ENCODE peak calls at places on chromosome 6, in six cellular contexts. J, H, Y, T, C and I are unnamed samples.
A peak's percentile ranks its signal among the peaks of the same experiment; 100 is the strongest.

GRCh38 chr6:124903797-124904196 is 58.4 kb upstream of the RNF217 start:
- DNase-seq in T (peak; percentile 26), C (no peak), Y (no peak), H (no peak), J (no peak), I (no peak)

GRCh38 chr6:112639436-112639835 is 292.3 kb downstream of the RFPL4B start:
- DNase-seq in T (no peak), J (no peak), H (no peak), Y (peak; percentile 54), C (no peak), I (no peak)

GRCh38 chr6:87484491-87484890 is 11.7 kb downstream of the SLC35A1 start:
- DNase-seq in Y (no peak), J (no peak), T (peak; percentile 83), C (no peak), H (no peak), I (no peak)

GRCh38 chr6:148272084-148272483 is 70.6 kb upstream of the SASH1 start:
- DNase-seq in C (no peak), J (no peak), Y (peak; percentile 98), H (no peak), T (peak; percentile 19), I (no peak)

GRCh38 chr6:130708338-130708737 is 118.9 kb upstream of the SMLR1 start:
- DNase-seq in C (no peak), H (no peak), T (no peak), Y (peak; percentile 25), J (no peak), I (no peak)

GRCh38 chr6:4670824-4671409 is 105.3 kb upstream of the CDYL start:
- DNase-seq in H (no peak), J (no peak), C (no peak), T (no peak), Y (no peak), I (no peak)

GRCh38 chr6:6221829-6222535 is 98.5 kb downstream of the F13A1 start:
- DNase-seq in C (no peak), H (no peak), Y (no peak), T (no peak), J (peak; percentile 41), I (no peak)

GRCh38 chr6:23589811-23590210 is 536.2 kb upstream of the NRSN1 start:
- DNase-seq in T (no peak), C (no peak), J (no peak), H (no peak), Y (no peak), I (no peak)

GRCh38 chr6:17251953-17252352 is 29.2 kb upstream of the RBM24 start:
- DNase-seq in T (no peak), H (no peak), Y (no peak), C (no peak), J (no peak), I (no peak)

GRCh38 chr6:145587342-145587741 is 148.0 kb downstream of the EPM2A start:
- DNase-seq in H (no peak), T (no peak), Y (no peak), J (no peak), C (no peak), I (no peak)

GRCh38 chr6:147390909-147391536 is 117.5 kb upstream of the SAMD5 start:
- DNase-seq in C (no peak), J (peak; percentile 27), T (no peak), H (no peak), Y (no peak), I (no peak)

GRCh38 chr6:45480697-45481415 is 103.1 kb upstream of the SUPT3H start:
- DNase-seq in H (no peak), Y (peak; percentile 59), T (no peak), C (no peak), J (no peak), I (no peak)

GRCh38 chr6:126720326-126720725 is 380.4 kb downstream of the CENPW start:
- DNase-seq in T (no peak), H (no peak), C (no peak), Y (peak; percentile 64), J (no peak), I (no peak)

GRCh38 chr6:159440907-159441703 is 251.9 kb downstream of the SOD2 start:
- DNase-seq in C (no peak), J (no peak), Y (no peak), H (no peak), T (no peak), I (no peak)

GRCh38 chr6:18431581-18431980 is 44.4 kb downstream of the RNF144B start:
- DNase-seq in H (no peak), Y (no peak), T (peak; percentile 29), C (no peak), J (no peak), I (peak; percentile 79)

GRCh38 chr6:1645466-1646185 is 35.9 kb downstream of the FOXC1 start:
- DNase-seq in T (no peak), H (no peak), Y (peak; percentile 21), C (no peak), J (no peak), I (no peak)

GRCh38 chr6:23218751-23219150 is 649.4 kb downstream of the HDGFL1 start:
- DNase-seq in C (no peak), T (no peak), J (no peak), H (no peak), Y (no peak), I (no peak)

GRCh38 chr6:81768150-81768942 is 15.9 kb upstream of the TENT5A start:
- DNase-seq in J (peak; percentile 37), T (no peak), C (no peak), Y (no peak), H (no peak), I (no peak)

GRCh38 chr6:122726649-122727048 is 52.9 kb upstream of the FABP7 start:
- DNase-seq in Y (peak; percentile 46), T (peak; percentile 33), H (no peak), J (peak; percentile 19), C (no peak), I (no peak)

GRCh38 chr6:85362652-85363310 is 87.1 kb upstream of the NT5E start:
- DNase-seq in T (no peak), J (no peak), C (no peak), H (no peak), Y (peak; percentile 81), I (no peak)

GRCh38 chr6:69942485-69942884 is 76.1 kb downstream of the COL19A1 start:
- DNase-seq in T (no peak), Y (peak; percentile 3), C (no peak), H (no peak), J (no peak), I (no peak)

GRCh38 chr6:152236370-152237097 is 400.6 kb downstream of the SYNE1 start:
- DNase-seq in T (no peak), C (no peak), Y (no peak), H (no peak), J (no peak), I (no peak)

GRCh38 chr6:85436408-85436807 is 13.5 kb upstream of the NT5E start:
- DNase-seq in T (no peak), H (no peak), Y (peak; percentile 87), J (no peak), C (no peak), I (no peak)

GRCh38 chr6:163720005-163720404 is 305.5 kb downstream of the QKI start:
- DNase-seq in Y (no peak), J (no peak), C (no peak), H (no peak), T (no peak), I (no peak)

GRCh38 chr6:34839696-34840352 is 47.9 kb downstream of the BLTP3A start:
- DNase-seq in C (no peak), T (no peak), J (no peak), H (no peak), Y (peak; percentile 4), I (no peak)

GRCh38 chr6:143575440-143575839 is 63.9 kb upstream of the FUCA2 start:
- DNase-seq in H (no peak), C (no peak), J (peak; percentile 83), Y (peak; percentile 92), T (peak; percentile 61), I (peak; percentile 25)

GRCh38 chr6:87436435-87436834 is 28.7 kb downstream of the CFAP206 start:
- DNase-seq in T (peak; percentile 62), H (no peak), C (no peak), Y (peak; percentile 65), J (peak; percentile 55), I (peak; percentile 15)

GRCh38 chr6:144749263-144749662 is 464.1 kb downstream of the UTRN start:
- DNase-seq in C (no peak), J (no peak), H (no peak), Y (no peak), T (no peak), I (no peak)

GRCh38 chr6:1593286-1593957 is 16.3 kb upstream of the FOXC1 start:
- DNase-seq in C (no peak), T (peak; percentile 34), Y (peak; percentile 12), J (no peak), H (no peak), I (no peak)

GRCh38 chr6:24743265-24743943 is 24.4 kb upstream of the C6orf62 start:
- DNase-seq in Y (peak; percentile 98), T (peak; percentile 94), J (no peak), H (no peak), C (no peak), I (peak; percentile 94)

GRCh38 chr6:137906020-137906472 is 39.0 kb downstream of the TNFAIP3 start:
- DNase-seq in T (no peak), J (no peak), C (no peak), H (no peak), Y (no peak), I (no peak)
- H3K4me3 ChIP-seq in T (no peak overlapping the region), J (no peak overlapping the region), C (no peak overlapping the region), H (no peak overlapping the region), Y (no peak overlapping the region), I (no peak overlapping the region)

GRCh38 chr6:118146584-118146983 is 239.5 kb downstream of the SLC35F1 start:
- DNase-seq in Y (no peak), T (peak; percentile 21), C (no peak), H (no peak), J (no peak), I (no peak)
- TF ChIP-seq CTCF in Y (no peak), T (no peak), C (no peak), H (no peak), J (no peak), I (no peak)

DNA sequence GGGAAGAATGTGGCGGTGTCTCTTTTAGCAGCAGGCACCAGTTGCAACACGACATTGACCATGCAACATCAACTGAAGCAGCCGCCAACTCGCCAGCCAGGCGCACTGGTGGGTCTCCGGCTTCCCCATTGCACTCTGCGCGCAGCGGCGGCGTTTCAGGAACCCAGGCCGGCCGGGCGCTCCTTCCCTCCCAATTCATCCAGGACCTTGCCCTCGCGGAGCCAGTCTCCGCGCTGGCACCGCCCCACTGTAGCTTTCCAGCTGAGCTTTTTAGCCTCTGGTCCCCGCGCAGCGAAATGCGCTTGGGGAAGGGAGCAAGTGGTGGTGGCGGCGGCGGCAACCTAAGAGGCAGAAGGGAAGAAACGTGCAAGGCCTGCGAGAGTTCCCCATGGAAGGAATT is 297.9 kb upstream of the RIMS1 start:
- DNase-seq in J (no peak), Y (no peak), H (no peak), C (no peak), T (no peak), I (no peak)
- H3K4me3 ChIP-seq in J (no peak overlapping the region), Y (no peak overlapping the region), H (no peak overlapping the region), C (no peak overlapping the region), T (no peak overlapping the region), I (no peak overlapping the region)

GRCh38 chr6:108944058-108944457 is 95.8 kb downstream of the ARMC2 start:
- DNase-seq in H (no peak), Y (peak; percentile 33), C (no peak), J (no peak), T (no peak), I (no peak)
- TF ChIP-seq CTCF in H (no peak), Y (no peak), C (no peak), J (no peak), T (no peak), I (no peak)